ENCODE peak calls at places on chromosomes 4 and X, in nine cellular contexts. P, N, L, K, A, O, F, U and Z are unnamed samples.

GRCh38 chrX:41108007-41108683 is 22.9 kb downstream of the USP9X start:
- DNase-seq in F (peak; percentile 39), P (no peak), U (no peak), A (no peak), L (no peak), K (no peak), N (no peak), O (no peak), Z (peak; percentile 6)

GRCh38 chrX:145735036-145735435 is 82.6 kb upstream of the SLITRK2 start:
- DNase-seq in F (peak; percentile 53), U (peak; percentile 57), K (no peak), L (no peak), N (no peak), A (no peak), O (no peak), P (no peak), Z (no peak)

GRCh38 chr4:75907956-75908355 is 5.7 kb upstream of the PPEF2 start:
- DNase-seq in P (no peak), K (no peak), N (no peak), F (no peak), L (no peak), O (no peak), A (no peak), U (no peak), Z (no peak)

GRCh38 chrX:11100281-11101035 is 10.7 kb upstream of the HCCS start:
- DNase-seq in K (peak; percentile 36), P (peak; percentile 6), F (peak; percentile 69), O (no peak), A (no peak), L (peak; percentile 33), U (peak; percentile 73), N (peak; percentile 70), Z (peak; percentile 49)

GRCh38 chrX:9611436-9612145 is 146.7 kb downstream of the TBL1X start:
- DNase-seq in U (no peak), F (peak; percentile 38), P (no peak), L (no peak), K (no peak), O (no peak), A (no peak), N (no peak), Z (no peak)

GRCh38 chr4:103626296-103626695 is 93.5 kb downstream of the TACR3 start:
- DNase-seq in U (no peak), O (no peak), P (no peak), L (no peak), A (no peak), F (no peak), N (no peak), K (no peak), Z (no peak)

GRCh38 chr4:118033148-118034060 is 882 bp upstream of the NDST3 start:
- DNase-seq in K (peak; percentile 11), A (no peak), O (no peak), P (peak; percentile 48), N (no peak), L (no peak), F (peak; percentile 21), U (peak; percentile 57), Z (peak; percentile 1)

GRCh38 chr4:183659919-183660318 is 826 bp downstream of the TRAPPC11 start:
- DNase-seq in U (no peak), K (no peak), N (no peak), L (no peak), F (no peak), A (no peak), O (peak; percentile 9), P (no peak), Z (no peak)

GRCh38 chr4:41882622-41883347 is 52.4 kb upstream of the TMEM33 start:
- DNase-seq in U (peak; percentile 39), O (peak; percentile 82), K (peak; percentile 78), L (peak; percentile 21), P (peak; percentile 59), F (peak; percentile 25), A (no peak), N (peak; percentile 62), Z (no peak)

GRCh38 chrX:147853701-147854100 is 58.0 kb upstream of the FMR1 start:
- DNase-seq in N (no peak), F (no peak), O (no peak), U (no peak), A (no peak), K (no peak), P (no peak), L (no peak), Z (no peak)

GRCh38 chr4:183252959-183253358 is 67.1 kb downstream of the CLDN22 start:
- DNase-seq in U (no peak), P (no peak), K (no peak), O (no peak), F (no peak), L (no peak), N (no peak), A (no peak), Z (no peak)

GRCh38 chrX:154748712-154749339 is 2.1 kb downstream of the GAB3 start:
- DNase-seq in A (no peak), F (peak; percentile 62), N (peak; percentile 58), O (peak; percentile 44), P (peak; percentile 38), K (peak; percentile 56), U (peak; percentile 61), L (peak; percentile 69), Z (peak; percentile 24)

GRCh38 chrX:3669841-3670240 is 43.6 kb downstream of the PRKX start:
- DNase-seq in P (no peak), O (no peak), L (no peak), F (no peak), K (no peak), U (no peak), A (no peak), N (no peak), Z (no peak)

GRCh38 chr4:139050436-139050835 is 34.9 kb downstream of the NOCT start:
- DNase-seq in L (no peak), P (no peak), O (no peak), U (peak; percentile 46), K (no peak), A (no peak), F (peak; percentile 56), N (no peak), Z (no peak)

GRCh38 chr4:173171098-173171497 is 2.5 kb downstream of the GALNT7 start:
- DNase-seq in N (no peak), O (no peak), K (peak; percentile 57), U (peak; percentile 50), L (no peak), A (no peak), P (no peak), F (peak; percentile 53), Z (peak; percentile 25)

GRCh38 chrX:119410027-119410819 is 11.1 kb downstream of the SLC25A43 start:
- DNase-seq in P (no peak), U (peak; percentile 73), N (peak; percentile 79), L (peak; percentile 23), K (peak; percentile 46), F (peak; percentile 93), A (peak; percentile 3), O (no peak), Z (peak; percentile 90)

GRCh38 chrX:30513284-30513683 is 64.3 kb downstream of the TASL start:
- DNase-seq in F (peak; percentile 25), P (no peak), O (no peak), K (no peak), U (peak; percentile 23), N (no peak), L (no peak), A (no peak), Z (no peak)

DNA sequence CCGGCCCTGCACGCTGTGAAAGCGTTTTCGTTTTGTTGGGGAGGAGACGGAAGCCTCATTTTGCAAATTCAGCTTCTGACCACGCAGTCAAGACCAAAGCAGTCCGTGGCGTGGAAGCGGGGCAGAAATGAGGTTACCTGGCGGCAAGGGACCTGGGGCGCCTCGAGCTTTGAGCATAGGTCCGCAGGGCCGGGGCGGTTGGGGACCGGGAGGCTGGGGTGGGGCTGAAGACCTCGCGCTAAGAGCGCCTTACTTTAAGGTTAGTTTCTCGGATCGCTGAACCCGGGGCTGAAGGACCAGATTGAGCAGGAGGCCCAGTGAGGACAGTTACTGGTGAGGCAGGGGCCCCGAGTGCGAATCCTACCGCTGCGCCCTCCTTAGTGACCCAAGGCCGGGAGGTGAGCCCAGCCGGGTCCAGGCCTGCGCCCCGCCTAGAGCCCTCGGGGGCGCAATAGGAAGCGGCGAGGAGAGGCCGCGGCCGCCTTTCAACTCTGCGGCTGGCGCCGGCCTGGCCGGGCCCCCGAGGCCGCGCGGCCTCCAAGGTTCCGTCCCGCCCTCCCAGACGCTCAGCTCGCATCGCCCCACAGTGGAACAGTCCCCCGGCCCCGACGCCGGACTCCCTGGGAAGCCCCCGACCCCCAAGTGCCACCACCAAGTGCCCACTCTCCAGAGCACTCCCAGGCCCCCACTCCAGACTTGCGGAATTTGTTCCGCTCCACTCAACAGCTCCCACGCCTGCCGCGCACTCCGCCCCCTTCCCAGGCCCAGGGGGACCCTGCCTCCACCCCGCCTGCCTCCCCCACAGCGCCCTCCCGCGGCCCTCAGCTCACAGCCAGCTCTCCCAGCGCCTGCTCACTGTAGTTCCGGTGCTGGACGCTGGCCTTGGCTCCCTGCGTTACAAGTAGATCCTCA is 7.6 kb downstream of the MSX1 start:
- DNase-seq in U (no peak), F (peak; percentile 47), K (no peak), L (no peak), P (peak; percentile 61), N (no peak), O (no peak), A (no peak), Z (no peak)
- TF ChIP-seq CTCF in U (peak; percentile 16), F (no peak), K (no peak), L (no peak), P (peak; percentile 46), N (no peak), O (no peak), A (no peak), Z (no peak)

DNA sequence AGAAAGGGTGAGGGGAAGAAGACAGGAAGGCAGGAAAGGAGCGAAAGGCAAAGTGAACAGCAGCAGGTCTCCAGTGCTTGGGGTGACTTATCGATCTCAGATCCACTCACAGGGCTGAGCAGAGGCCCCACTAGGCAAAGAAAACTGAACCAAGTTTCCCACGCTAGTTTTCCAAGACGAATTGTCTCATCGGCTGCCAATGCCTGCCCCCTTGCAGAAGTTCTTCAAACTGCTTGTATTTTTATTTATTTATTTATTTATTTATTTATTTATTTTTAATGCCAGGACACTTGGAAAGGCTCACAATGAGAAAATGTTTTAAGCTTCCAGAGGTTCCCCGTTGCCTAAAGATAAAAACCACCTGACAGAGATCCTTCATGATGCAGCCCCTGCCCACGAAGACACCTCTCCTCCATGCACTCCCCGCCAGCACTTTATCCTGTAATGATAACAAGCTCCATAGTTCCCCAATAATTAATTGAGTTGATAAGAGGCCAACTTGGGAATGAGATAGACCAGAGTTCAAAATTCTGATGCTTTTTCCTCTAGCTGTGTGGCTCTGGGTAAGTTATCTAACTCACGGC is 43.2 kb downstream of the QDPR start:
- DNase-seq in P (no peak), L (no peak), U (peak; percentile 66), F (peak; percentile 69), A (no peak), N (no peak), O (peak; percentile 29), K (no peak), Z (peak; percentile 39)
- TF ChIP-seq CTCF in P (peak; percentile 70), L (peak; percentile 52), U (peak; percentile 62), F (peak; percentile 53), A (peak; percentile 37), N (no peak), O (peak; percentile 1), K (peak; percentile 31), Z (peak; percentile 90)

GRCh38 chrX:107714196-107714811 is 61.3 kb downstream of the TSC22D3 start:
- DNase-seq in N (peak; percentile 52), O (no peak), K (no peak), P (no peak), U (peak; percentile 34), L (no peak), F (peak; percentile 35), A (no peak), Z (no peak)
- TF ChIP-seq CTCF in N (no peak), O (no peak), K (no peak), P (no peak), U (peak; percentile 34), L (no peak), F (peak; percentile 23), A (peak; percentile 22), Z (peak; percentile 27)

GRCh38 chr4:17911608-17912007 is 100.8 kb downstream of the NCAPG start:
- DNase-seq in A (no peak), K (no peak), O (no peak), P (no peak), N (no peak), L (no peak), U (no peak), F (no peak), Z (no peak)
- TF ChIP-seq CTCF in A (no peak), K (no peak), O (no peak), P (no peak), N (no peak), L (no peak), U (no peak), F (no peak), Z (no peak)